ENCODE peak calls at places on chromosome 16, in six cellular contexts. G, T, X, H, E and D are unnamed samples.

GRCh38 chr16:54062361-54063346 is 223.9 kb downstream of the IRX3 start:
- DNase-seq in X (no peak), G (no peak), H (no peak), E (no peak), T (no peak), D (no peak)

GRCh38 chr16:67415872-67416793 is at the start of gene ZDHHC1:
- DNase-seq in T (no peak), G (peak; percentile 51), E (peak; percentile 85), X (peak; percentile 60), H (peak; percentile 33), D (peak; percentile 25)

GRCh38 chr16:75256871-75257343 is 5.5 kb upstream of the BCAR1 start:
- DNase-seq in H (peak; percentile 47), E (no peak), G (peak; percentile 28), X (no peak), T (peak; percentile 87), D (no peak)

GRCh38 chr16:72036098-72036497 is 18.2 kb upstream of the HP start:
- DNase-seq in X (no peak), G (no peak), E (no peak), T (no peak), H (no peak), D (no peak)

GRCh38 chr16:10428433-10429168 is 42.7 kb downstream of the ATF7IP2 start:
- DNase-seq in T (no peak), E (no peak), X (peak; percentile 64), G (no peak), H (no peak), D (no peak)

GRCh38 chr16:87790278-87791023 is 24.7 kb upstream of the KLHDC4 start:
- DNase-seq in T (no peak), X (peak; percentile 98), E (peak; percentile 25), H (no peak), G (no peak), D (no peak)

GRCh38 chr16:74909665-74910064 is 75.3 kb downstream of the WDR59 start:
- DNase-seq in H (no peak), G (no peak), T (peak; percentile 36), E (no peak), X (no peak), D (no peak)

GRCh38 chr16:88713054-88713453 is 6.8 kb downstream of the CTU2 start:
- DNase-seq in G (no peak), H (no peak), E (no peak), X (no peak), T (no peak), D (no peak)

GRCh38 chr16:54657058-54657708 is 273.5 kb upstream of the IRX5 start:
- DNase-seq in E (no peak), H (no peak), X (peak; percentile 98), G (no peak), T (no peak), D (no peak)

GRCh38 chr16:50644730-50645129 is 36.4 kb downstream of the SNX20 start:
- DNase-seq in E (peak; percentile 39), H (no peak), X (peak; percentile 28), T (no peak), G (peak; percentile 2), D (no peak)

GRCh38 chr16:80027007-80027965 is 426.7 kb upstream of the MAF start:
- DNase-seq in X (peak; percentile 97), H (no peak), G (no peak), T (peak; percentile 95), E (peak; percentile 97), D (peak; percentile 26)

GRCh38 chr16:53061701-53062159 is 6.9 kb downstream of the CHD9 start:
- DNase-seq in G (no peak), H (peak; percentile 6), E (no peak), T (no peak), X (peak; percentile 13), D (no peak)

GRCh38 chr16:19168173-19169080 is at the start of gene SYT17:
- DNase-seq in E (peak; percentile 28), T (no peak), G (peak; percentile 25), X (no peak), H (peak; percentile 24), D (no peak)

GRCh38 chr16:72819345-72819744 is 228.6 kb downstream of the ZFHX3 start:
- DNase-seq in T (no peak), X (peak; percentile 68), E (no peak), G (no peak), H (no peak), D (no peak)

GRCh38 chr16:56351481-56351880 is 73.9 kb downstream of the AMFR start:
- DNase-seq in H (no peak), T (peak; percentile 79), X (no peak), G (no peak), E (no peak), D (no peak)

GRCh38 chr16:69057400-69058378 is 47.8 kb upstream of the HAS3 start:
- DNase-seq in E (peak; percentile 82), G (no peak), X (peak; percentile 95), H (no peak), T (no peak), D (no peak)

GRCh38 chr16:66324785-66325184 is 41.7 kb upstream of the CDH5 start:
- DNase-seq in T (no peak), H (peak; percentile 23), G (peak; percentile 27), E (peak; percentile 29), X (peak; percentile 39), D (no peak)

GRCh38 chr16:76947694-76948093 is 243.3 kb upstream of the MON1B start:
- DNase-seq in T (no peak), X (no peak), H (no peak), E (no peak), G (no peak), D (no peak)

GRCh38 chr16:2385441-2385840 is 43.8 kb upstream of the CCNF start:
- DNase-seq in G (no peak), T (no peak), H (no peak), E (no peak), X (no peak), D (no peak)

GRCh38 chr16:29641561-29641960 is 21.5 kb upstream of the SPN start:
- DNase-seq in T (no peak), H (no peak), X (no peak), E (peak; percentile 29), G (no peak), D (no peak)

GRCh38 chr16:88461291-88462269 is 8.5 kb downstream of the ZFPM1 start:
- DNase-seq in X (no peak), T (no peak), E (no peak), G (no peak), H (no peak), D (no peak)

GRCh38 chr16:79218358-79218757 is 382.2 kb downstream of the MAF start:
- DNase-seq in E (no peak), G (no peak), T (peak; percentile 2), H (no peak), X (no peak), D (no peak)

GRCh38 chr16:87470332-87470731 is 22.5 kb downstream of the ZCCHC14 start:
- DNase-seq in H (no peak), X (no peak), T (no peak), G (no peak), E (no peak), D (no peak)

GRCh38 chr16:51009359-51009758 is 141.7 kb downstream of the SALL1 start:
- DNase-seq in H (no peak), T (no peak), E (no peak), X (no peak), G (no peak), D (no peak)

GRCh38 chr16:49698931-49699715 is 156.8 kb downstream of the ZNF423 start:
- DNase-seq in H (no peak), X (no peak), E (no peak), G (no peak), T (no peak), D (no peak)

GRCh38 chr16:17831330-17831729 is 360.6 kb upstream of the XYLT1 start:
- DNase-seq in H (no peak), G (no peak), X (no peak), T (no peak), E (no peak), D (no peak)

GRCh38 chr16:67302882-67303434 is 23.6 kb downstream of the KCTD19 start:
- DNase-seq in H (no peak), E (no peak), X (no peak), T (peak; percentile 40), G (no peak), D (no peak)

GRCh38 chr16:64131423-64131822 is 990.4 kb downstream of the CDH11 start:
- DNase-seq in E (no peak), H (no peak), G (no peak), T (no peak), X (no peak), D (no peak)